ENCODE peak calls at places on chromosomes 13 and 19, in eight cellular contexts. E is esophagus squamous epithelium, C is upper lobe of left lung, H is H54, V is HCT116, S is lower leg skin, P is IMR-90, N is heart left ventricle. J is an unnamed sample.

GRCh38 chr19:50252111-50252886 is 48.9 kb downstream of the MYH14 start:
- DNase-seq in E (no peak), C (no peak), H (peak), P (no peak), V (no peak), S (no peak), N (no peak), J (peak)

GRCh38 chr19:56840452-56841193 is at the start of the genes PEG3 and ZIM2:
- DNase-seq in H (no peak), P (no peak), C (peak), N (peak), E (no peak), S (peak), V (no peak), J (no peak)

GRCh38 chr13:114039471-114040141 is 65.7 kb upstream of the C13orf46 start:
- DNase-seq in V (no peak), P (no peak), C (peak), H (no peak), E (no peak), S (no peak), N (no peak), J (no peak)

GRCh38 chr13:34671136-34671535 is 270.9 kb upstream of the NBEA start:
- DNase-seq in E (no peak), C (no peak), H (no peak), N (no peak), V (no peak), S (no peak), P (no peak), J (peak)

GRCh38 chr13:42760949-42761348 is 20.4 kb upstream of the FAM216B start:
- DNase-seq in N (no peak), E (no peak), V (no peak), P (peak), C (no peak), H (no peak), S (no peak), J (no peak)

GRCh38 chr19:50152578-50152977 is 10.5 kb downstream of the IZUMO2 start:
- DNase-seq in H (peak), V (no peak), C (no peak), S (no peak), E (no peak), N (no peak), P (no peak), J (no peak)

GRCh38 chr19:54107876-54108490 is 5.3 kb downstream of the NDUFA3 start:
- DNase-seq in S (no peak), H (no peak), P (no peak), C (no peak), N (no peak), E (no peak), V (no peak), J (no peak)

GRCh38 chr19:39430675-39431593 is 4.8 kb downstream of the RPS16 start:
- DNase-seq in C (no peak), P (peak), N (peak), V (peak), H (peak), S (peak), E (no peak), J (no peak)

GRCh38 chr19:35557539-35558399 is 5.7 kb downstream of the ATP4A start:
- DNase-seq in S (peak), P (peak), E (no peak), H (no peak), C (peak), V (peak), N (peak), J (peak)

GRCh38 chr13:94339116-94339687 is 140.3 kb downstream of the DCT start:
- DNase-seq in C (no peak), N (no peak), P (no peak), V (no peak), H (no peak), S (no peak), E (no peak), J (no peak)

GRCh38 chr13:25489238-25489637 is 117.5 kb downstream of the ATP8A2 start:
- DNase-seq in S (no peak), V (no peak), E (no peak), C (peak), N (no peak), P (no peak), H (no peak), J (no peak)

GRCh38 chr13:51737609-51738008 is 66.4 kb downstream of the DHRS12 start:
- DNase-seq in P (no peak), S (no peak), N (no peak), H (no peak), E (no peak), V (no peak), C (no peak), J (no peak)

GRCh38 chr13:50122465-50122864 is 107.2 kb downstream of the KCNRG start:
- DNase-seq in N (no peak), H (no peak), V (no peak), E (no peak), S (no peak), C (no peak), P (no peak), J (no peak)

GRCh38 chr13:97382276-97382675 is 51.7 kb upstream of the RAP2A start:
- DNase-seq in E (no peak), N (no peak), C (no peak), H (no peak), P (no peak), V (no peak), S (no peak), J (no peak)
- TF ChIP-seq POLR2A in E (no peak), N (no peak), C (no peak), H (no peak), P (no peak), V (no peak), S (no peak), J (no peak)

GRCh38 chr19:10315335-10316214 is at the start of gene FDX2:
- DNase-seq in P (peak), V (peak), H (peak), C (peak), S (peak), N (peak), E (no peak), J (peak)
- TF ChIP-seq POLR2A in P (no peak), V (peak), H (peak), C (peak), S (no peak), N (peak), E (no peak), J (no peak)

GRCh38 chr13:30697177-30697953 is 38.0 kb upstream of the ALOX5AP start:
- DNase-seq in V (no peak), P (no peak), N (no peak), E (no peak), C (no peak), S (no peak), H (no peak), J (no peak)
- TF ChIP-seq POLR2A in V (no peak), P (no peak), N (no peak), E (no peak), C (no peak), S (no peak), H (no peak), J (no peak)

GRCh38 chr19:1862424-1863307 is 713 bp downstream of the KLF16 start:
- DNase-seq in E (no peak), P (no peak), S (peak), V (no peak), N (peak), C (peak), H (peak), J (no peak)

GRCh38 chr19:1864480-1865171 is 1.2 kb upstream of the KLF16 start:
- DNase-seq in S (peak), H (peak), E (no peak), P (peak), N (peak), V (no peak), C (peak), J (peak)

GRCh38 chr19:1863638-1864479 is 480 bp upstream of the KLF16 start:
- DNase-seq in H (peak), E (peak), P (peak), C (peak), S (peak), V (peak), N (peak), J (peak)

GRCh38 chr19:1862068-1862423 is 1.3 kb downstream of the KLF16 start:
- DNase-seq in P (no peak), C (peak), S (no peak), H (no peak), N (no peak), V (no peak), E (no peak), J (no peak)

GRCh38 chr19:1863308-1863637 is at the start of gene KLF16:
- DNase-seq in P (no peak), V (no peak), H (peak), N (no peak), S (no peak), C (no peak), E (no peak), J (no peak)
- TF ChIP-seq POLR2A in P (peak), V (peak), H (peak), N (no peak), S (no peak), C (peak), E (peak), J (peak)

GRCh38 chr19:4471400-4472173 is 510 bp upstream of the HDGFL2 start:
- DNase-seq in P (peak), S (peak), E (peak), V (peak), H (peak), C (no peak), N (peak), J (peak)
- TF ChIP-seq POLR2A in P (peak), S (no peak), E (peak), V (peak), H (no peak), C (peak), N (peak), J (peak)